ENCODE peak calls at places on chromosome 3, in four cellular contexts. I, Y, X and O are unnamed samples.

GRCh38 chr3:157075693-157076420 is 84.1 kb downstream of the CCNL1 start:
- DNase-seq in Y (no peak), X (no peak), I (peak; percentile 35), O (no peak)

GRCh38 chr3:138242466-138242865 is 55.4 kb downstream of the ARMC8 start:
- DNase-seq in X (no peak), I (no peak), Y (no peak), O (no peak)

GRCh38 chr3:9141903-9142302 is 107.5 kb downstream of the SRGAP3 start:
- DNase-seq in X (no peak), I (no peak), Y (no peak), O (no peak)

GRCh38 chr3:152622813-152623167 is 212.1 kb upstream of the P2RY1 start:
- DNase-seq in Y (no peak), X (no peak), I (no peak), O (no peak)

GRCh38 chr3:124796477-124796876 is 66.2 kb downstream of the UMPS start:
- DNase-seq in Y (no peak), X (no peak), I (no peak), O (no peak)

GRCh38 chr3:126438746-126439145 is 36.9 kb downstream of the ZXDC start:
- DNase-seq in Y (no peak), I (no peak), X (no peak), O (no peak)

GRCh38 chr3:39414421-39414907 is 7.9 kb downstream of the RPSA start:
- DNase-seq in X (peak; percentile 22), I (no peak), Y (peak; percentile 29), O (no peak)

GRCh38 chr3:179451335-179452165 is at the start of gene GNB4:
- DNase-seq in I (peak; percentile 70), Y (peak; percentile 70), X (peak; percentile 75), O (peak; percentile 97)

GRCh38 chr3:10192953-10193691 is 28.4 kb downstream of the IRAK2 start:
- DNase-seq in I (no peak), X (peak; percentile 82), Y (peak; percentile 34), O (peak; percentile 55)

GRCh38 chr3:152267319-152267689 is 1.4 kb upstream of the MBNL1 start:
- DNase-seq in I (no peak), X (no peak), Y (no peak), O (no peak)

GRCh38 chr3:170078620-170079281 is 41.0 kb downstream of the GPR160 start:
- DNase-seq in I (no peak), Y (peak; percentile 18), X (peak; percentile 31), O (no peak)

GRCh38 chr3:14463330-14464216 is 61.2 kb downstream of the SLC6A6 start:
- DNase-seq in I (no peak), X (no peak), Y (no peak), O (no peak)

GRCh38 chr3:63450023-63450422 is 171.9 kb downstream of the SYNPR start:
- DNase-seq in I (no peak), Y (no peak), X (no peak), O (no peak)

GRCh38 chr3:110618512-110619226 is 452.9 kb upstream of the NECTIN3 start:
- DNase-seq in X (no peak), Y (no peak), I (no peak), O (no peak)

GRCh38 chr3:113210608-113211369 is 568 bp upstream of the BOC start:
- DNase-seq in Y (peak; percentile 48), X (no peak), I (no peak), O (no peak)

GRCh38 chr3:195237981-195238625 is 32.9 kb downstream of the XXYLT1 start:
- DNase-seq in Y (no peak), X (no peak), I (no peak), O (peak; percentile 11)

GRCh38 chr3:8888296-8888915 is 74.9 kb downstream of the RAD18 start:
- DNase-seq in I (no peak), X (no peak), Y (no peak), O (no peak)

GRCh38 chr3:42498791-42499477 is 3.5 kb upstream of the VIPR1 start:
- DNase-seq in X (no peak), Y (no peak), I (no peak), O (peak; percentile 14)

GRCh38 chr3:190008432-190008831 is 112.3 kb downstream of the P3H2 start:
- DNase-seq in X (no peak), I (no peak), Y (no peak), O (no peak)

GRCh38 chr3:149815318-149815717 is 2.3 kb downstream of the RNF13 start:
- DNase-seq in Y (no peak), I (no peak), X (no peak), O (no peak)

GRCh38 chr3:141262306-141262705 is 30.7 kb downstream of the PXYLP1 start:
- DNase-seq in I (no peak), Y (no peak), X (no peak), O (no peak)

GRCh38 chr3:170909129-170909903 is 879 bp upstream of the EIF5A2 start:
- DNase-seq in Y (no peak), I (no peak), X (peak; percentile 66), O (no peak)

GRCh38 chr3:33394403-33395054 is 45.7 kb downstream of the UBP1 start:
- DNase-seq in I (no peak), X (no peak), Y (no peak), O (no peak)

GRCh38 chr3:53790470-53790869 is 55.7 kb downstream of the CHDH start:
- DNase-seq in Y (no peak), I (no peak), X (no peak), O (no peak)

GRCh38 chr3:119258915-119259314 is 18.2 kb upstream of the B4GALT4 start:
- DNase-seq in I (no peak), X (no peak), Y (no peak), O (no peak)

GRCh38 chr3:139325551-139325950 is 18.3 kb upstream of the MRPS22 start:
- DNase-seq in I (no peak), Y (peak; percentile 70), X (no peak), O (no peak)

GRCh38 chr3:157033001-157033400 is 126.9 kb downstream of the CCNL1 start:
- DNase-seq in X (no peak), I (no peak), Y (no peak), O (no peak)

GRCh38 chr3:98954242-98954641 is 52.7 kb upstream of the DCBLD2 start:
- DNase-seq in Y (no peak), I (no peak), X (no peak), O (no peak)

GRCh38 chr3:87435926-87436630 is 159.7 kb upstream of the POU1F1 start:
- DNase-seq in X (no peak), I (no peak), Y (no peak), O (no peak)

GRCh38 chr3:171842864-171843511 is at the start of gene TMEM212:
- DNase-seq in X (peak; percentile 46), I (no peak), Y (no peak), O (no peak)

GRCh38 chr3:13420051-13420816 is at the start of gene NUP210:
- DNase-seq in I (no peak), Y (peak; percentile 74), X (peak; percentile 57), O (peak; percentile 94)

GRCh38 chr3:187745201-187746058 is at the start of gene BCL6:
- DNase-seq in Y (peak; percentile 94), X (peak; percentile 96), I (peak; percentile 89), O (peak; percentile 94)
- TF ChIP-seq CTCF in Y (peak; percentile 25), X (no peak), I (no peak), O (no peak)

DNA sequence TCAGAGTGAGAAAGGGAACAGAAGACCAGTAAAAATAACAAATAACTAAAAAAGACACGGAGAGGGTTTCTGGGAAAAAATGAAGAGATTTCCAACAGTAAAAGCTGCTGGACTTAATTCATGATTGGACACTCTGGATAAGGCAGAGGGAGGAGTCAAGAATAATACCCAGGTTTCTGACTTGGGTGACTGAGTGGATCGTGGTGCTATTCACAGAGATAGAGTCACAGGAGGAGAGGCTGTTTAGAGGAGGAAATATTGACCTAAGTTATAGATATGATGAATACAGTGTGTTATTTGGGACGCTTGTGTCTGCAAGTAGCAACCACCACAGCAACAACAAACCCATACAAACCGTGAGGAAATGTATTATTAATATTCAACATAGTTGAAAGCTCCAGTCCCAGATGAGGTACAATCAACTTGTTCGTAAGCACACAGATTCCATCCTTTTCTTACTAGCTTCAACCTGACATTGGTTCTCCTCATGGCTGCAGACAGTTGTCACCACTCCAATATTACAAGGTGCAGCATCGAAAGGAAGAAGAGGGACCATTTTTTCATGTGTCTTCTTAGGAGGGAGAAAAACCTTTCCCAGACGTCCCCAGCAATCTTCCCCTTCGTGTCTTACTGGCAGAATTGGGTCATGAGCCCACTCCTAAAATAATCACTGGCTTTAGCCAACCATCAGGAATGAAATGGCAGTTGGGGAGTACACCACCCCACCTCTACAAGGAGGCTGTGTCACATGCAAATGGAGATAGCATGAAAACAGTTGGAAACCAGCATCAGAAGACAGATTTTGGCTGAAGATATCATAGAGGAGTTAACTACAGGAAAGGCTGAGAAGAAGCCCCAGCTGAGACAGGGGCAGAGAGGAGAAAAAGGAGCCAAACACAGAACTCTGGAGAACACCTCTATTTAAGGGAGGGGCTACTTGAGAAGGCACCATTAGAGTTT is 387.8 kb downstream of the SHQ1 start:
- DNase-seq in X (no peak), I (no peak), Y (no peak), O (no peak)
- TF ChIP-seq POLR2A in X (no peak), I (no peak), Y (no peak), O (no peak)

GRCh38 chr3:158260392-158260791 is 150.5 kb downstream of the RSRC1 start:
- DNase-seq in I (no peak), X (no peak), Y (no peak), O (no peak)

GRCh38 chr3:158258619-158259018 is 148.7 kb downstream of the RSRC1 start:
- DNase-seq in Y (no peak), X (no peak), I (no peak), O (no peak)

GRCh38 chr3:158267015-158267414 is 157.1 kb downstream of the RSRC1 start:
- DNase-seq in I (no peak), Y (no peak), X (no peak), O (no peak)

GRCh38 chr3:158264894-158265293 is 155.0 kb downstream of the RSRC1 start:
- DNase-seq in X (no peak), Y (no peak), I (no peak), O (no peak)

DNA sequence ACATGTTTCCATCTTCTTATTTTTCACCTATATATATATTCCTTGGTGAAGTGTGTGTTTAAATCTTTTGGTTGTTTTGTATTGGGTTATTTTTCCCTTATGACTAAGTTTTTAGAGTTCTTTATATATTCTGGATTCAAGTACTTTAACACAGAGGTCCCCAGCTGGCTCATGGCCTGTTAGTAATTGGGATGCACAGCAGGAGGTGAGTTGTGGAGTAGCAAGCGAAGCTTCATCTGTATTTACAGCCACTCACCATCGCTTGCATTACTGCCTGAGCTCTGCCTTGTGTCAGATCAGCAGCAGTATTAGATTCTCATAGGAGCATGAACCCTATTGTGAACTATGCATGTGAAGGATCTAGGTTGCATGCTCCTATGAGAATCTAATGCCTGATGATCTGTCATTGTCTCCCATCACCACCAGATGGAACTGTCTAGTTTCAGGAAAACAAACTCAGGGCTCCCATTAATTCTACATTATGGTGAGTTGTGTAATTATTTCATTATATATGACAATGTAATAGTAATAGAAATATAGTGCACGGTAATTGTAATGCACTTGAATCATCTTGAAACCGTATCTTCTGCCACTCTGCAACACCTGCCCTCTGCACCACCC is 151.6 kb downstream of the RSRC1 start:
- DNase-seq in X (peak; percentile 4), Y (no peak), I (no peak), O (no peak)
- TF ChIP-seq CTCF in X (no peak), Y (no peak), I (no peak), O (no peak)

GRCh38 chr3:48467110-48467454 is 20.5 kb downstream of the ATRIP start:
- DNase-seq in I (no peak), X (no peak), Y (no peak), O (peak; percentile 25)

GRCh38 chr3:48466386-48467109 is 20.0 kb downstream of the ATRIP start:
- DNase-seq in I (no peak), Y (peak; percentile 74), X (no peak), O (no peak)

GRCh38 chr3:48464713-48465221 is 18.2 kb downstream of the ATRIP start:
- DNase-seq in Y (no peak), X (no peak), I (no peak), O (no peak)

GRCh38 chr3:48465237-48465530 is 18.6 kb downstream of the ATRIP start:
- DNase-seq in X (no peak), I (no peak), Y (no peak), O (peak; percentile 53)

GRCh38 chr3:48465531-48466378 is 19.2 kb downstream of the ATRIP start:
- DNase-seq in Y (peak; percentile 99), X (peak; percentile 98), I (peak; percentile 97), O (peak; percentile 100)
- TF ChIP-seq POLR2A in Y (peak; percentile 96), X (peak; percentile 58), I (peak; percentile 91), O (peak; percentile 94)